ENCODE peak calls at places on chromosomes 1 and 21, in four cellular contexts. A is IMR-90, P is mesendoderm, T is neuronal stem cell. J is an unnamed sample.

GRCh38 chr21:35127851-35128250 is 78.7 kb upstream of the RUNX1 start:
- DNase-seq in A (no peak), P (peak; percentile 57), T (no peak), J (no peak)

GRCh38 chr1:31811605-31812004 is 4.2 kb downstream of the SPOCD1 start:
- DNase-seq in A (peak; percentile 78), P (peak; percentile 92), T (peak; percentile 75), J (peak; percentile 71)

GRCh38 chr21:41643246-41643966 is 123.4 kb downstream of the RIPK4 start:
- DNase-seq in A (no peak), P (no peak), T (no peak), J (no peak)

GRCh38 chr1:23442751-23443150 is 18.2 kb upstream of the TCEA3 start:
- DNase-seq in A (no peak), P (no peak), T (no peak), J (no peak)

GRCh38 chr1:111628153-111628552 is 8.6 kb downstream of the RAP1A start:
- DNase-seq in A (no peak), P (peak; percentile 25), T (no peak), J (no peak)

GRCh38 chr1:108041360-108042143 is 76.6 kb upstream of the VAV3 start:
- DNase-seq in A (no peak), P (no peak), T (no peak), J (no peak)

GRCh38 chr1:237878406-237878805 is 12.3 kb downstream of the ZP4 start:
- DNase-seq in A (no peak), P (no peak), T (no peak), J (no peak)

GRCh38 chr1:221241592-221241991 is 362.3 kb downstream of the HLX start:
- DNase-seq in A (no peak), P (no peak), T (no peak), J (no peak)

GRCh38 chr21:8989261-8989882 is 1532.0 kb upstream of the TPTE start:
- DNase-seq in A (no peak), P (no peak), T (no peak), J (no peak)

GRCh38 chr1:67683306-67683705 is 1.7 kb upstream of the GADD45A start:
- DNase-seq in A (peak; percentile 78), P (no peak), T (no peak), J (no peak)

GRCh38 chr21:18164483-18164882 is 80.2 kb upstream of the CHODL start:
- DNase-seq in A (no peak), P (no peak), T (no peak), J (no peak)

GRCh38 chr1:44632511-44633072 is 41.7 kb downstream of the TMEM53 start:
- DNase-seq in A (peak; percentile 32), P (peak; percentile 85), T (no peak), J (no peak)

GRCh38 chr1:2170211-2170610 is 24.4 kb downstream of the FAAP20 start:
- DNase-seq in A (peak; percentile 58), P (no peak), T (no peak), J (no peak)

GRCh38 chr1:150516050-150516591 is 569 bp downstream of the FALEC start:
- DNase-seq in A (no peak), P (peak; percentile 50), T (no peak), J (peak; percentile 41)

GRCh38 chr1:164754088-164754600 is 195.2 kb downstream of the PBX1 start:
- DNase-seq in A (peak; percentile 55), P (no peak), T (no peak), J (no peak)

DNA sequence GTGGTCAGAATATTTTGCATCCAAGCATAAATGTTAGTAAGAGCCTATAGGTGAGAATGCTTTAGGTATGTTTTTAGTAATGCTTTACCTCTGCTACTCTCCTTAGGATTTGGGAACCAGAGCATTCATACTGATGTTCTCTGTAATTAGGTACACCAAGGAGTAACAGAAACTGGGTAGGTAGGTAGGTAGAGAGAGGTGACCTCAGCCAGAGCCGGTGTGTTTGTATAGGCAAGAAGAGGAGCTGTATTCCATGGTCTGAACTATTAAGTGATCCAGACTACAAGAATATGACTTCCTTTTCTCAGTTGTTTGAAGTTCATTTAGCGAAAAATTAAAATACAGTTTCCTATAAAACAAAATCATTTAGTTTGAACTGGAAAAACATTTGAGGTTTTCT is 108.5 kb downstream of the SDCCAG8 start:
- DNase-seq in A (no peak), P (no peak), T (no peak), J (no peak)
- H4K8ac ChIP-seq in A (no peak overlapping the region), P (no peak overlapping the region), T (no peak overlapping the region), J (no peak overlapping the region)

DNA sequence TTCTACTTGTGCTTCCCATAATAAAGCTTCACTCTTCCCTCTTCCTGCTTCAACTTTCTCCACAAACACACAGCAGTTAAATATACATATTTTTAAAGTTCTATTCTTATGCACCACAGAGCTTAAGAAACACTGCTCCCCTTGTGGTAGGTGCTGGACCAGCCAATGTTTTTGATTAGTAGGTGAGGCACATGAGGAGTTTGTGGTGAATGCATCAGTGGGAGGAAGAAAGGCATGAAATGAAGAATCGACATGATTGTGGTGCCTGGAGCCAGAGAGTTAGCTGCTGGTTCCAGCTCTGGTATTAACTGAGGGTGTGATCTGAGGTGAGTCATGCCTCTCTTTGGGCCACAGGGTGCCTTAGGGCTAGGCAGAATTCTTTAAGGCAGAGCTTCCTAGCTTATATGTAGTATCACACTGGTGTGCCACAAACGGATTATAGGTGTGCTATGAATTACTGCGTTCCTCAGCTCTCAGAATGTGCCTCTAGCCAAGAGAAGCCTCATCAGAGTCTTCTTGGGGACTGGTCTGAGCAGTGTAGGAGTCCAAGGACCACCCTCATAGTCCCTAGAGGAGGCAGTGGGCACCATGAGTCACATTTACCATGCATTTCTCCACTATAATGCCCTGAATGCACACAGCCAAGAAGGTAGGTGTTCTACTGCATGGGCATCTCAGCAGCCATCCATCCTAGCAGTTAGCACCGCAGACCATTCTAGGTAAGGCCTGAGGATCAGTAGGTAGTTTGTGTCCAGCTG is 97.4 kb upstream of the SGIP1 start:
- DNase-seq in A (peak; percentile 80), P (peak; percentile 47), T (no peak), J (no peak)
- H2BK15ac ChIP-seq in A (peak overlapping the region; percentile 46), P (no peak overlapping the region), T (no peak overlapping the region), J (no peak overlapping the region)

GRCh38 chr1:55505326-55505725 is 290.2 kb upstream of the USP24 start:
- DNase-seq in A (no peak), P (no peak), T (no peak), J (no peak)

GRCh38 chr1:55504306-55504706 is 289.1 kb upstream of the USP24 start:
- DNase-seq in A (no peak), P (no peak), T (no peak), J (no peak)

GRCh38 chr1:55503663-55504305 is 288.6 kb upstream of the USP24 start:
- DNase-seq in A (peak; percentile 83), P (no peak), T (no peak), J (no peak)

GRCh38 chr1:55507578-55507931 is 292.4 kb upstream of the USP24 start:
- DNase-seq in A (no peak), P (no peak), T (no peak), J (no peak)

DNA sequence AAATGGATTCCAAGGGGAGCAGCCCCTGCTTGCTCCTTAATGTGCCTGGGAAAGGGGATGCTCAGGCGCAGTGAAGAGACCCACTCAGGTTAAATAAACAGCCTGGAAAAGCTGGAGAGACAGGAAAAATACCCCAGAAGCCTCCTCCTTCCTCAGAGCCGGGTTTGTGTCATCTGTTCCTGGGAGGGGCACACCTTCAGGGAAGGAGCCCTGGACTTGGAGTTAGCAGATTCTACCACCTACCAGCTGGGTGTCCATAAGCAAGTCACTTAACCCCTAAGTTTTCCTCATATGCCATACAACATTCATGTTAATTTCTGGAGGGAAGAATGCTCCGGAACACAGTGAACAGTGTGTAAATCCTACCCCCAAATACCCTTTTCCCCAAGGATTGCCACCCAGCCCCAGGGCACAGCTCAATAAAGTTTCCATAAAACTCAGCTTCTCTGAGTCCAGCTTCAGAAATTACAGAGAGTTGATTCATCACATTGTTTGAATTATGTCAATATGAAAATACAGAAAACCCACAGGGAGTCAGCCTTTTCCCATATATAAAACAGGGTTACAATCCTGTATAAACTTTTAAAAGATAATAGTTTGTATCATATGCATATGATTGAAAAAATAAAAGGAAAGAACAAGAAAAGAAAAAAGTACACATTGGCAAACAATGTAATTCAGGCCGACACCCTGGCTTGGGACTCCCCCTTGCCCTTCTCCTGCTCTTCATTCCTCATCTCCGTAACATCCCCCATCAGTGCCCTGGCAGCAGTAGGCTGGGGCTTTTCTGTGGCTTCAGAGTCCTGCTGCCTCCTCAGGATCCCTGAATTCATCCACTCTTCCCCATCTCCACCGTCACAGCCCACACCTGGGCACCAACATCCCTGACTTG is 291.8 kb upstream of the USP24 start:
- DNase-seq in A (peak; percentile 63), P (no peak), T (no peak), J (no peak)
- H3K4me2 ChIP-seq in A (no peak overlapping the region), P (no peak overlapping the region), T (no peak overlapping the region), J (no peak overlapping the region)

GRCh38 chr1:206103979-206104378 is 13.2 kb downstream of the AVPR1B start:
- DNase-seq in A (no peak), P (no peak), T (no peak), J (no peak)
- H4K8ac ChIP-seq in A (no peak overlapping the region), P (no peak overlapping the region), T (no peak overlapping the region), J (no peak overlapping the region)

DNA sequence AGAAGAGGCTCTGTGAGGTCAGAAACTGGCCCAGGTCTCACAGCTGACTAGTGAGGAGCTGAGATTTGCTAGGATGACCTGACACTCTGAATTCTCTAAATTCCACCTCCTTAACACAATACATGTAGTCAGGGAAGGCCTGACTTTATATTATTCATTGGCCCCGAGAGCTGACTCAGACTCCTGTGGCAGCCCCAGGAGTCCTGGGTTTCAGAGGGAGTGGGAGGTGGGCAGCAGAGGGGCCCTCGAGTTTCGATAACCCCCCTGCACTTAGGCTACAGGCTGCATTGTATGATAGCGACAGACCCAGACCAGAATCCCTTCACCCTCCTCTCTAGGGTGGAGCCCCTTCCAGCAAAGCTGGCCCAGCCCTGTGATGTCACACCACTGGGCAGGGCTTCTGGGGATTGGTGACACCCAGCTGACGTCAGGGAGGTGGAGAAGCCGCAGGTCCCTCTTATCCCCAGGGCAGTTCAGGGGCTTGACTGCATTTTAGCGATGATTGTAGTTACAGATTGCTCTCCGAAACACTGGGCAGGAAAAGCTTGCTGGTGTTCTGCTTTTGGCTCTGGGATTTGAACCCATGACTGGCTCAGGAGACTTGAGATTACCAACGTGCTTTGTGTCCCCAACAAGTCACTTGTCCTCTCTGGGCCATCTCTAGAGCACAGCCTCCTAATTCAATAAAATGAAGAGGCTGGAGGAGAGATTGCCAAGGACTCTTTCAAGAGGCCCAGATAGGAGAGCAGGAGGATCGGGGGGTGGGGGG is 17.0 kb upstream of the GPR37L1 start:
- DNase-seq in A (peak; percentile 59), P (peak; percentile 97), T (peak; percentile 75), J (peak; percentile 93)
- H2BK15ac ChIP-seq in A (no peak overlapping the region), P (no peak overlapping the region), T (no peak overlapping the region), J (no peak overlapping the region)

DNA sequence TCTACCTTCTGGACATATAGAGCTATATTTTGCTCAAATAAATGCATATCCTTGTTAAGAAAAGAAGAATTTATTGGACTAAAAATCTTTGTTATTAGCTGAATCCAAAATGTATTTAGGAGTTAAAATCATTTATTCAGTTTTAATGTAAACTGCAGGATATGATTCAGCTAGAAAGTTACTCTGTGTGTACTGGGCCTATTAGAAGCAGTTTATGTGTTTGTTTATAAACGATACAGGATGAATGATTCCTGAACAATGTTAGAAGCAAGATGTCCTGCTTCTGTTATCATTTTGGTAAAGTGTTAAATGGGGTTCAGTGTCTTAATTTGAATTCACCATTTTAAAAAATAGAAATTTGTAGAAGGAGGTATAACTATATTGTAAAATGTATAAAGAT is 549.2 kb upstream of the ZRANB2 start:
- DNase-seq in A (peak; percentile 15), P (no peak), T (no peak), J (no peak)
- H3K4me2 ChIP-seq in A (no peak overlapping the region), P (no peak overlapping the region), T (no peak overlapping the region), J (no peak overlapping the region)

J was measured in H9.